ENCODE peak calls at places on chromosomes 3 and 15, in ten cellular contexts. X, M, Y, A, C, Q, S, R, W and H are unnamed samples.

GRCh38 chr3:76051145-76051544 is 265.8 kb upstream of the ZNF717 start:
- DNase-seq in X (no peak), M (no peak), Y (no peak), A (no peak), C (no peak), Q (no peak), S (no peak), R (no peak), W (no peak), H (no peak)

GRCh38 chr15:77010312-77010686 is 15.4 kb downstream of the PSTPIP1 start:
- DNase-seq in X (no peak), M (no peak), Y (no peak), A (no peak), C (no peak), Q (no peak), S (no peak), R (no peak), W (no peak), H (no peak)

GRCh38 chr15:90187257-90187868 is 13.8 kb upstream of the SEMA4B start:
- DNase-seq in X (no peak), M (no peak), Y (no peak), A (no peak), C (no peak), Q (no peak), S (no peak), R (no peak), W (no peak), H (no peak)

GRCh38 chr3:50194903-50195500 is 3.6 kb downstream of the GNAT1 start:
- DNase-seq in X (no peak), M (no peak), Y (peak; percentile 83), A (no peak), C (peak; percentile 11), Q (no peak), S (no peak), R (no peak), W (no peak), H (no peak)

GRCh38 chr3:74633021-74633420 is 18.6 kb upstream of the CNTN3 start:
- DNase-seq in X (no peak), M (peak; percentile 59), Y (no peak), A (no peak), C (peak; percentile 37), Q (no peak), S (no peak), R (no peak), W (no peak), H (no peak)

GRCh38 chr15:92074646-92075045 is 221.1 kb downstream of the SLCO3A1 start:
- DNase-seq in X (no peak), M (peak; percentile 89), Y (no peak), A (no peak), C (peak; percentile 68), Q (no peak), S (no peak), R (peak; percentile 77), W (peak; percentile 72), H (no peak)

GRCh38 chr15:93247466-93248121 is 158.6 kb upstream of the RGMA start:
- DNase-seq in X (no peak), M (no peak), Y (no peak), A (no peak), C (no peak), Q (no peak), S (no peak), R (no peak), W (no peak), H (no peak)

GRCh38 chr3:124702950-124703349 is 27.3 kb upstream of the UMPS start:
- DNase-seq in X (peak; percentile 21), M (no peak), Y (no peak), A (no peak), C (no peak), Q (no peak), S (no peak), R (no peak), W (no peak), H (no peak)

GRCh38 chr15:28909958-28910500 is 24.3 kb downstream of the APBA2 start:
- DNase-seq in X (no peak), M (no peak), Y (no peak), A (no peak), C (no peak), Q (no peak), S (no peak), R (peak; percentile 7), W (no peak), H (no peak)

GRCh38 chr3:34155108-34155507 is 356.7 kb downstream of the PDCD6IP start:
- DNase-seq in X (no peak), M (no peak), Y (no peak), A (no peak), C (no peak), Q (no peak), S (no peak), R (no peak), W (no peak), H (no peak)

GRCh38 chr3:114383875-114384557 is 90.2 kb downstream of the TIGIT start:
- DNase-seq in X (peak; percentile 81), M (peak; percentile 91), Y (peak; percentile 89), A (peak; percentile 65), C (peak; percentile 93), Q (peak; percentile 67), S (no peak), R (peak; percentile 82), W (peak; percentile 93), H (peak; percentile 79)
- H3K4me3 ChIP-seq in X (peak overlapping the region; percentile 40), M (peak overlapping the region; percentile 23), Y (no peak overlapping the region), A (peak overlapping the region; percentile 25), C (peak overlapping the region; percentile 46), Q (peak overlapping the region; percentile 30), S (no peak overlapping the region), R (peak overlapping the region; percentile 7), W (no peak overlapping the region), H (peak overlapping the region; percentile 26)

GRCh38 chr3:185939721-185940120 is 1.9 kb upstream of the TRA2B start:
- DNase-seq in X (no peak), M (peak; percentile 49), Y (no peak), A (no peak), C (no peak), Q (no peak), S (no peak), R (no peak), W (no peak), H (no peak)

GRCh38 chr3:185935465-185936263 is 2.1 kb downstream of the TRA2B start:
- DNase-seq in X (no peak), M (no peak), Y (no peak), A (no peak), C (peak; percentile 20), Q (no peak), S (no peak), R (no peak), W (no peak), H (no peak)

GRCh38 chr3:185936814-185937688 is 763 bp downstream of the TRA2B start:
- DNase-seq in X (peak; percentile 84), M (peak; percentile 83), Y (peak; percentile 92), A (peak; percentile 79), C (peak; percentile 89), Q (peak; percentile 88), S (peak; percentile 44), R (peak; percentile 88), W (peak; percentile 92), H (peak; percentile 70)

GRCh38 chr3:185934726-185935464 is 2.9 kb downstream of the TRA2B start:
- DNase-seq in X (no peak), M (peak; percentile 56), Y (no peak), A (no peak), C (peak; percentile 21), Q (no peak), S (no peak), R (no peak), W (no peak), H (no peak)

DNA sequence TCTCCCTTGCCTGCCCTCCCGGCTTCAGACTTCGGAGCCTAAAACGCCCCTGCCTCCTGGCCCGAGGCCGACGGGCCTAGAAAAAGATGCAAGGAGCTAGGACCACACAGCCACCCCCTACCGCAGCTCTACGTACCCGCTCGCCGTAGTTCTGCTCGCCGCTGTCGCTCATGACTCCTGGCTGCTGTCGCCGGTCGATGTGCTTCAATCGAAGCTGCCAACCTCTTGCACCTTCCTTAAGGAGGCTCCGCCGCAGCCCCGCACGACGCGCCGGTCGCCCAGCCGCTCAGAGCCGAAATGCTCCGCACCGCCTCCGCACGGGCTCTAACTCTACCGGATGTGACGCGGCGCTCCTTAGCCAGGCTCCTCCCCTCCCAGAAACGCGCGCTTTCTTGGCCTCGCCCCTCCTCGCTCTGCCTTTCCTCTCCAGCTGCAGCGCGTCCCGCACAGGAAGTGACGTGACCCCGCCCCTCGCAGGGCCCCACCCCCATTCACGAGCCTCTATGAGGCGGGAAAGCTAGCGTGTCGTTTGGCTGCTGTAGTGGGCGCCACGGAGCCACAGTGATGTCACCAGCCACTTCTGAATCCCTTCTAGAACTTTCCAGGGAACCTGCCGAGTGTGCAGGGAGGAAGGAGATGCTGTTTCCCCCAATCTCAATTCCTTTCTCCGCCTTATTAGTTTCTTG is at the start of gene TRA2B:
- DNase-seq in X (peak; percentile 97), M (peak; percentile 97), Y (peak; percentile 99), A (peak; percentile 97), C (peak; percentile 98), Q (peak; percentile 98), S (peak; percentile 82), R (peak; percentile 99), W (peak; percentile 99), H (peak; percentile 94)
- TF ChIP-seq CTCF in X (peak; percentile 44), M (peak; percentile 24), Y (peak; percentile 44), A (peak; percentile 34), C (peak; percentile 16), Q (peak; percentile 41), S (peak; percentile 39), R (no peak), W (peak; percentile 27), H (no peak)

DNA sequence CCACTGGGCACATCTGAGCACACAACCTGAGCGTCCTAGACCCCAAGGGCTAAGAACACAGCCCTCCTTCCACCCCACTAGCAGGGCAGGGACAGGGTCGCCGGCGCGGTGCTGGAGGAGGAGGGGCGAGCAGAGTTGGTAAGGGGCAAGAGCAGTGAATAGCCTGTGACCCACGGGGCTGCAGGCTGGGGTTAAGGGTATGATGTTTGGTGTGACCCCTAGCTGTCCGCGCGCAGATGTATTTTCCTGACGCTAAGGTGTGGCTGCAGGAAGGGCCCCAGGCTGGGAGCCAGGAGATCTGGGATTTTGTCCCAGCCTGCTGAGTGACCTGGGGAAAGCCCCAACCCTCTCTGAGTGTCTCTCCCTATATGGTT is 1.3 kb upstream of the C15orf39 start:
- DNase-seq in X (no peak), M (no peak), Y (no peak), A (no peak), C (no peak), Q (no peak), S (no peak), R (no peak), W (no peak), H (no peak)
- H3K4me3 ChIP-seq in X (no peak overlapping the region), M (no peak overlapping the region), Y (peak overlapping the region; percentile 93), A (no peak overlapping the region), C (no peak overlapping the region), Q (no peak overlapping the region), S (no peak overlapping the region), R (no peak overlapping the region), W (no peak overlapping the region), H (no peak overlapping the region)

DNA sequence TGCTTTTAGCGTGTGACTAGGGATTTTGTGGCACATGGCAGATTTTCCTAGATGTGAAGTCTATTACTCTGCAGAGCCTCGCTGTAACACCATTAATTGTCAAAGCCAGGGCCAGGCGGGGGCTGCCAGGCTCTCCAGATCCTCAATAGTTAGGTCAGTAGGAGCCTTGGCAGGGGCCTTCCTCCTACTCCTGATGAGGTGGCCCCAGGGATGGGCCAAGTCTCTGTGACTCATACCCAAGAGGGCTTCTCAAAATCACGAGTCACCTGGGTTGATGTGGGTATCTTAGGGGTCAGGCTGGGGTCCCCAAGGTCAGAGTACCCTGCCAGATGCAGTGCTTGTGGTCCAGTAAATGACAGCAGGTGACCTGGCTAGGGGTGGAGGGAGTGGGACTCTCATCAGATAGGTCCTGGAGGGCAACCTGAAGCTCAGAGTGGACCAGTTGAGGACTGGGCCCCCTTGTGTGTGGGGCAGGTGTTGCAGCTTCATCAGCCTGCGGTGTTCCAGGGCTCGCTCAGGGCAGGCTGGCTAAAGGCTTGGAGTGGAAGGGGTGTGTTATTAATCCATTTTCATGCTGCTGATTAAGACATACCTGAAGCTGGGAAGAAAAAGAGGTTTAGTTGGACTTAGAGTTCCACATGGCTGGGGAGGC is 88.5 kb upstream of the MYZAP start:
- DNase-seq in X (no peak), M (peak; percentile 34), Y (peak; percentile 71), A (no peak), C (peak; percentile 10), Q (no peak), S (no peak), R (no peak), W (no peak), H (no peak)
- TF ChIP-seq CTCF in X (peak; percentile 47), M (no peak), Y (peak; percentile 74), A (no peak), C (peak; percentile 7), Q (no peak), S (no peak), R (no peak), W (no peak), H (no peak)